ENCODE peak calls at places on chromosomes 4 and X, in seven cellular contexts. E is lung microvascular endothelial cell; X is HEK293T; K is HS-5; F is CD14-positive monocyte; V is sciatic nerve; Y is activated CD4-positive, alpha-beta T cell treated with anti-CD3 and anti-CD28 coated beads, Interleukin-2, amount 50 U/mL, for 1 hour. U is an unnamed sample.

GRCh38 chr4:8302331-8302730 is 32.8 kb downstream of the HTRA3 start:
- DNase-seq in E (no peak), X (no peak), K (no peak), F (peak; percentile 33), V (peak; percentile 42), Y (no peak), U (no peak)

GRCh38 chr4:115970859-115971258 is 857.4 kb upstream of the NDST4 start:
- DNase-seq in E (no peak), X (no peak), K (no peak), F (no peak), V (no peak), Y (no peak), U (no peak)

GRCh38 chr4:10611673-10612072 is 72.9 kb downstream of the CLNK start:
- DNase-seq in E (peak; percentile 73), X (no peak), K (peak; percentile 78), F (no peak), V (no peak), Y (no peak), U (peak; percentile 88)

GRCh38 chr4:25807101-25807728 is 55.6 kb downstream of the SEL1L3 start:
- DNase-seq in E (no peak), X (no peak), K (no peak), F (no peak), V (no peak), Y (no peak), U (no peak)

GRCh38 chr4:103098746-103099421 is 750 bp downstream of the BDH2 start:
- DNase-seq in E (peak; percentile 33), X (no peak), K (no peak), F (no peak), V (no peak), Y (no peak), U (peak; percentile 28)

GRCh38 chrX:115232933-115233496 is 881 bp downstream of the LRCH2 start:
- DNase-seq in E (no peak), X (no peak), K (no peak), F (no peak), V (no peak), Y (no peak), U (peak; percentile 4)

GRCh38 chrX:132961511-132961910 is 3.1 kb upstream of the HS6ST2 start:
- DNase-seq in E (no peak), X (no peak), K (no peak), F (no peak), V (no peak), Y (no peak), U (no peak)

GRCh38 chr4:7192252-7193039 is at the start of gene SORCS2:
- DNase-seq in E (peak; percentile 53), X (peak; percentile 89), K (no peak), F (no peak), V (peak; percentile 84), Y (peak; percentile 31), U (peak; percentile 54)

GRCh38 chr4:185708348-185708747 is 103.6 kb downstream of the SORBS2 start:
- DNase-seq in E (peak; percentile 91), X (no peak), K (peak; percentile 24), F (no peak), V (no peak), Y (no peak), U (peak; percentile 65)

GRCh38 chr4:148029781-148030180 is 297.9 kb downstream of the ARHGAP10 start:
- DNase-seq in E (no peak), X (no peak), K (no peak), F (no peak), V (no peak), Y (no peak), U (no peak)

GRCh38 chr4:16125571-16126445 is 42.0 kb upstream of the PROM1 start:
- DNase-seq in E (no peak), X (no peak), K (no peak), F (no peak), V (no peak), Y (no peak), U (no peak)

GRCh38 chrX:49139713-49140112 is 16.2 kb upstream of the GPKOW start:
- DNase-seq in E (no peak), X (no peak), K (no peak), F (no peak), V (no peak), Y (no peak), U (no peak)